ENCODE peak calls at places on chromosomes 6 and 20, in five cellular contexts. Y, I, O, T and F are unnamed samples.

GRCh38 chr20:1370548-1371110 is 22.2 kb downstream of the FKBP1A start:
- DNase-seq in Y (no peak), O (no peak), I (no peak), T (no peak), F (no peak)

GRCh38 chr20:31837896-31838397 is 7.5 kb downstream of the FOXS1 start:
- DNase-seq in Y (no peak), T (no peak), I (no peak), O (no peak), F (no peak)

GRCh38 chr20:11766961-11767360 is 150.7 kb upstream of the BTBD3 start:
- DNase-seq in I (no peak), T (no peak), O (no peak), Y (no peak), F (peak)

GRCh38 chr6:27775796-27776184 is 136.4 kb downstream of the OR2B2 start:
- DNase-seq in T (no peak), I (no peak), Y (no peak), O (no peak), F (no peak)

GRCh38 chr6:158042245-158042798 is 60.7 kb downstream of the SYNJ2 start:
- DNase-seq in O (no peak), T (peak), I (no peak), Y (no peak), F (peak)

GRCh38 chr20:57013741-57014140 is 252.7 kb downstream of the BMP7 start:
- DNase-seq in T (peak), I (no peak), O (no peak), Y (no peak), F (peak)

GRCh38 chr6:6725120-6725833 is 136.8 kb downstream of the LY86 start:
- DNase-seq in O (no peak), Y (no peak), T (no peak), I (no peak), F (no peak)

GRCh38 chr20:40156600-40157307 is 532.3 kb downstream of the MAFB start:
- DNase-seq in O (no peak), Y (no peak), T (no peak), I (no peak), F (no peak)

GRCh38 chr6:163570579-163571231 is 156.2 kb downstream of the QKI start:
- DNase-seq in Y (no peak), O (no peak), T (no peak), I (no peak), F (no peak)

GRCh38 chr6:2795960-2796359 is 30.8 kb downstream of the WRNIP1 start:
- DNase-seq in T (no peak), O (no peak), Y (no peak), I (no peak), F (no peak)

GRCh38 chr20:32482251-32483220 is 102.6 kb downstream of the NOL4L start:
- DNase-seq in T (peak), O (peak), I (peak), Y (peak), F (no peak)

GRCh38 chr20:58995461-58996225 is 11.4 kb downstream of the CTSZ start:
- DNase-seq in O (no peak), T (peak), Y (no peak), I (no peak), F (no peak)